ENCODE peak calls at places on chromosomes 5 and 9, in five cellular contexts. U, F, S, J and G are unnamed samples.

GRCh38 chr5:149917073-149917676 is 27.4 kb downstream of the PDE6A start:
- DNase-seq in U (no peak), F (no peak), S (no peak), J (peak), G (no peak)

GRCh38 chr5:475704-476101 is 32.7 kb downstream of the EXOC3 start:
- DNase-seq in U (no peak), F (no peak), S (no peak), J (no peak), G (no peak)

GRCh38 chr5:142938201-142938600 is 168.0 kb downstream of the ARHGAP26 start:
- DNase-seq in U (no peak), F (no peak), S (no peak), J (no peak), G (no peak)

GRCh38 chr5:72224946-72225427 is 95.1 kb downstream of the MRPS27 start:
- DNase-seq in U (no peak), F (no peak), S (no peak), J (no peak), G (no peak)

GRCh38 chr9:113523421-113524141 is 60.1 kb downstream of the RGS3 start:
- DNase-seq in U (peak), F (no peak), S (no peak), J (no peak), G (no peak)

GRCh38 chr9:4192450-4192849 is 107.4 kb downstream of the GLIS3 start:
- DNase-seq in U (no peak), F (no peak), S (no peak), J (no peak), G (no peak)

GRCh38 chr9:117549444-117549843 is 134.6 kb upstream of the ASTN2 start:
- DNase-seq in U (no peak), F (peak), S (no peak), J (no peak), G (no peak)

GRCh38 chr9:69817202-69817601 is 3.4 kb upstream of the CFAP95 start:
- DNase-seq in U (no peak), F (no peak), S (no peak), J (no peak), G (no peak)

GRCh38 chr5:136191304-136192014 is 1.5 kb downstream of the SMIM32 start:
- DNase-seq in U (peak), F (peak), S (no peak), J (peak), G (no peak)

GRCh38 chr9:87812375-87813118 is 70.1 kb upstream of the SPATA31E1 start:
- DNase-seq in U (peak), F (no peak), S (no peak), J (peak), G (peak)

GRCh38 chr5:77631166-77631582 is 7.3 kb downstream of the OTP start:
- DNase-seq in U (peak), F (no peak), S (no peak), J (no peak), G (no peak)

GRCh38 chr5:108715408-108715807 is 32.3 kb upstream of the FER start:
- DNase-seq in U (no peak), F (no peak), S (no peak), J (no peak), G (no peak)

GRCh38 chr5:174317261-174317894 is 271.9 kb downstream of the NSG2 start:
- DNase-seq in U (peak), F (peak), S (no peak), J (peak), G (no peak)

GRCh38 chr9:6590772-6591384 is 54.7 kb downstream of the GLDC start:
- DNase-seq in U (no peak), F (no peak), S (no peak), J (no peak), G (no peak)

GRCh38 chr9:101246691-101247090 is 138.1 kb downstream of the BAAT start:
- DNase-seq in U (no peak), F (no peak), S (no peak), J (peak), G (no peak)

GRCh38 chr9:29456940-29457339 is 1883.7 kb upstream of the C9orf72 start:
- DNase-seq in U (no peak), F (no peak), S (no peak), J (peak), G (no peak)

DNA sequence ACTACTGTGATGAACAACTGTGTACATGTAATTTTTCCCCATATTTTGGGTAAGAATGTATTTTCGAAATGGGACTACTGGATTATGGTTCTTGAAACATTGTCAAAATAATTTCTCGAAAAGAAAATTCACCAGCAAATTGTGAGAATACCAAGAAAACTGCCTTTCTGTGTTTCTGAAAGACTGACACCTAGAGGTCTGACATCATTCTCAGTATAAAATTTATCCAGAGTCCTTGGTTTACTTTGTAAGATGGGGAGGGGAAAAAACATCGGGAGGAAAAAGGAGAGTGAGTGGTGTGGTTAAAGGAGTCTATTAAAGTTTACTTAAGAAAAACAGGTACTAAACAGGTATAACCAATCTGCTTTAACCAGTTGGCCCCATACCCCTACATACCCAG is 149.2 kb downstream of the CEP120 start:
- DNase-seq in U (no peak), F (no peak), S (no peak), J (no peak), G (no peak)
- TF ChIP-seq CTCF in U (no peak), F (peak), S (no peak), J (peak), G (peak)

DNA sequence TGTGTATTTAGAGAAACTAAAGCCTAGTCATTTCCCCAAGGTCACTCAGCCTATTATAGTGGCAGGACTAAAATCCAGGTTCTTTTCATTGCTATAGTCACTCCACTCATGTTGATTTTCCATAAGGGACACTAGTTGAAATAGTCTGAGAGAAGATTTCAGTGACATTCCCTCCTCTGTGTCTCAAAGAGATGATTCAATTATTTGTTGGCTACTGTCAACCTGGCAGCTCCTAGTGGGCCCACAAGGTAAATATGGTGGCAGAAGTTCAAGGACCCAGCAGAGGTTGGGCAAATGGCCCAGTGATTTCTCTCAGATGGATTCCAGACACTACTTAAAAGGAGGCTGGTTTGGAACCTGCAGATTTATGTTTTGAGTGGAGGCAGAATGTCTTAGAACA is 48.1 kb downstream of the G3BP1 start:
- DNase-seq in U (no peak), F (no peak), S (no peak), J (no peak), G (no peak)
- TF ChIP-seq CTCF in U (no peak), F (no peak), S (no peak), J (no peak), G (no peak)

DNA sequence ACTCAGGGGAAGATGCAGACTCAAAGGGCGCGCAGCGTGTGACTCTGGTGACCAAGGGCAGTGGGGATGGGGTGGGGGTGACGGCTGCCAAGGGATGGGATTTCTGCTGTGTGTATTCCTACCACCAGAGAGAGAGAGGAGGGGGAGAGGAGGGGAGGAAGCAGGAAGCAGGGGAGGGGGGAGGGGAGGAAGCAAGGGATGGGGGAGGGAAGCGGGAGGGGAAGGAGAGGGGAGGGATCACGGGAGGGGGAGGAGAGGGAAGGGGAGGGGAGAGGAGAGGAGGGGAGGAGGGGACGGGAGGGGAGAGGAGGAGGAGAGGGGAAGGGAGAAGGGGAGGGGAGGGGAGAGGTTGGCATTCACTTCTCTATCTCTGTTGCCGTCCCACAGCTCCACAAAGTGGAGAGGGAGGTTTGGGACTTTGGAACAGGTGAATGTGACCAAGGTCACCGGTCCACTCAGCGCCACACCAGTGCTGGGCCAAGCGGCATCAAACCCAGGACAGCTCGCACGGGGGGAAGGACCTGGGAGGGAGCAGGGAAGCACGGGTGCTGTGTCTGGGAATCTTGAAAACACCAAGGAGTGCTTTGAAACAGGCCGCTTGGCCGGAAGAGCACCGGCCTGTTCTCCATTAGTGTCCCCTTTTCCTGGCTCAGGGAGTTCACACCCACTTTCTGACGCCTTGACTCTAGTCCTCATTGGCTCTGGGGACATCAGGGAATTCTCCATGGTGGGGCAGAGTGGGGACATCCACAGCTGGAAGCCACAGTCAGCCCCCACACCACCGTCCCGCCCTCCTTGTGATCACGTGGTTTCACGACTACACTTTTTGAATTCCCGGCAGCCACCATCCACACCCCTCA is 77.4 kb downstream of the VAV2 start:
- DNase-seq in U (no peak), F (peak), S (no peak), J (no peak), G (no peak)
- TF ChIP-seq CTCF in U (no peak), F (no peak), S (no peak), J (no peak), G (no peak)

GRCh38 chr5:106639488-106639887 is 1031.2 kb downstream of the EFNA5 start:
- DNase-seq in U (no peak), F (no peak), S (no peak), J (no peak), G (no peak)
- TF ChIP-seq CTCF in U (no peak), F (no peak), S (no peak), J (no peak), G (no peak)

DNA sequence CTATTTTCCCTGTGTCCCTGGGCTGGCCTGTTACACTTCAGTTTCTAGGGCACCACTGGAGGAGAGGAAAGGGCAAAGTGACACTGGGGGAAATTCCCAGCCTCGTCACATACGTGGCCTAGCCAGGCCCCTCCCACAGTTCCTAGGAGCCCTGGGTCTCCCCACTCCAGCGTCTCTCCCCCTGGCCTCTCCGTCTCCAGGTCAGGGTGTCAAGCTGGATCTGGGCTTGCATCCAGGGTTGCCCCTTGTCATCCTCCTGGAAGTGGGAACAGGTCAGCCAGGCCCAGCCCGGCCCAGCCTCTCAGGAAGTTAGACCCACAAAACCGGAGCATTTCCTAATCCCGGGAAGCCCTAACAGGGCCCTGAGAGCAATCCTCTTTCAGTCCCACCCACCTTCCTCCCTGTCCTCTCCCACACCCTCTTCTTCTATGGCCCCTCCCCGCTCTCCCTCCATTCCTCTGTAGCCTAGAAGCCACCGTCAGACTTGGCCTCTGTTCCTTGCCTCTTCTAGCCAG is 4.7 kb upstream of the TNIP1 start:
- DNase-seq in U (no peak), F (no peak), S (no peak), J (peak), G (no peak)
- TF ChIP-seq CTCF in U (no peak), F (no peak), S (no peak), J (no peak), G (no peak)

GRCh38 chr5:169165052-169165451 is 135.9 kb downstream of the SLIT3 start:
- DNase-seq in U (no peak), F (no peak), S (no peak), J (peak), G (no peak)

GRCh38 chr5:169168288-169168687 is 132.7 kb downstream of the SLIT3 start:
- DNase-seq in U (no peak), F (no peak), S (no peak), J (no peak), G (no peak)

GRCh38 chr5:169162407-169162806 is 138.5 kb downstream of the SLIT3 start:
- DNase-seq in U (no peak), F (no peak), S (no peak), J (peak), G (peak)

GRCh38 chr5:169161022-169161680 is 139.8 kb downstream of the SLIT3 start:
- DNase-seq in U (no peak), F (peak), S (no peak), J (peak), G (peak)

DNA sequence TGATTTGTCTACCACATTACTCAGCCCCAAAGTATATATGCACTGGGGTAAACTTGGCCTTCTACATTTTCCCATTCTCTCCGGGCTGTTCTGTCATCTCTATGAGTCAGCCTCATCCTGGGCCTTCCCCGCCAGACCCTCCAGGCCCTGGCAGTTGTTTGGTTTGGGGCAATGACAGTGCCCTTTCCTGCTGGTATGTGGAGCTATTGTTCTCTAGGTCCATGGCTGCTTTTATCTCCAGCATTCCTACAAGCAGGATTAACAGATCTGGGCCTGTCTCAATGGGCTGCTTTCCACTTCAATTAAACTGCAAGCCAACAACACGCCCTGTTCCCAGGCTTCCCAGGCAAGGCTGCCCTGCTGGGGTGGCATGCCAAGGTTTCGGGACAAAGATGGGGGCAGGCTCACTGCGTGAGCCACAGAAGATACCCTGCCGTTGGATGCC is 136.4 kb downstream of the SLIT3 start:
- DNase-seq in U (no peak), F (peak), S (no peak), J (peak), G (no peak)
- TF ChIP-seq CTCF in U (no peak), F (no peak), S (no peak), J (peak), G (no peak)

GRCh38 chr5:96081276-96081858 is 119.7 kb upstream of the ELL2 start:
- DNase-seq in U (no peak), F (no peak), S (no peak), J (no peak), G (no peak)

GRCh38 chr5:96079075-96079474 is 117.4 kb upstream of the ELL2 start:
- DNase-seq in U (no peak), F (no peak), S (no peak), J (peak), G (peak)

GRCh38 chr5:96083361-96083881 is 121.8 kb upstream of the ELL2 start:
- DNase-seq in U (no peak), F (peak), S (no peak), J (no peak), G (no peak)

GRCh38 chr5:96080557-96080956 is 118.9 kb upstream of the ELL2 start:
- DNase-seq in U (no peak), F (no peak), S (no peak), J (peak), G (no peak)

GRCh38 chr5:96079962-96080361 is 118.3 kb upstream of the ELL2 start:
- DNase-seq in U (no peak), F (no peak), S (no peak), J (no peak), G (no peak)
- TF ChIP-seq CTCF in U (no peak), F (no peak), S (no peak), J (no peak), G (no peak)

GRCh38 chr5:61309115-61309514 is 22.9 kb upstream of the ZSWIM6 start:
- DNase-seq in U (no peak), F (no peak), S (no peak), J (no peak), G (no peak)
- TF ChIP-seq CTCF in U (no peak), F (no peak), S (no peak), J (no peak), G (no peak)

DNA sequence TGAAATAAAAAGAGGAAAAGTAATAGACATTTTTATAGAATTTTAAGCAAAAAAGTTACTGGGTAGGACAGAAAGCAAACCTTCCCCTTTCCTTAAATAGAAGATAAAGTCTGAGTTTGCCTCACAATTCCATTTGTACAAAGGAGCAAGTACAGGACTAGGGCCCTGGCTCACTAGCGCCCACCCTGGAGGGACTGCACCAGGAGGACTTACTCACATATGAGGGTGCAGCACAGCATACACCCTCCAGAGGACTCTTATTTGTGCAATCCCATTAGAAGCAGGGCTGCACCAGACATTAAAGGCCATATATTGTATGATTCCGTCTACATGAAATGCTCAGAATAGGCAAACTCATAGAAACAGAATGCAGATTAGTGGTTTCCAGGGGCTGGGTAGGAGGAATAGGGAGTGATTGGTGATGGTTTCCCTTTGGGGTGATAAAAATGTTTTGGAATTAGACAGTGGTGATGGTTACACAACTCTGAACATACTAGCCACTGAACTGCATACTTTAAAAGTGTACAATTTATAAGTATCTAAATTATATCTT is 4.5 kb downstream of the REEP5 start:
- DNase-seq in U (no peak), F (peak), S (no peak), J (no peak), G (no peak)
- TF ChIP-seq CTCF in U (no peak), F (peak), S (peak), J (no peak), G (no peak)

DNA sequence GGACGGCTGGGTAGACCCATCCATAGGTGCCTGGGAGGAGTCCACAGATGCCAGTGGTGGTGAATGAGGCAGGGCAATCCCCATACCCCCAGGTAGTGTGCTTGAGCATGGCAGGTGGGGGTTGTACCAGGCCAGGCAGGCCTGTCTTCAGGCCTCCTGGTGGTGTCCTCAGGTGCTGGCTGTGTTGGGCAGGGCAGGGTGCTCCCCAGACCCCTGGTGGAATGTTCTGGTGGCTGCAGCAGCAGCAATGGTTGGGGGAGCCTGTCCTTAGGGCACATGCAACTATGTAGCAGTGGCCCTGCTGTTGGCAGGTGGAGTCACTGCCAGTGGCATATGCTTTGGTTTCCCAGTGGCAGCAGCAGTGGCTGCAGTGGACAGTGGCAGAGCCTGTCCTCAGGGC is 10.0 kb downstream of the ALG2 start:
- DNase-seq in U (no peak), F (peak), S (no peak), J (no peak), G (no peak)
- TF ChIP-seq CTCF in U (no peak), F (peak), S (no peak), J (no peak), G (no peak)